ENCODE peak calls at places on chromosomes 16 and 17, in ten cellular contexts. T, J, Q, S, E, A, M, N, H and D are unnamed samples.

GRCh38 chr16:57446530-57447141 is 549 bp downstream of the CIAPIN1 start:
- DNase-seq in S (no peak), J (peak; percentile 67), M (no peak), T (peak; percentile 4), N (no peak), Q (no peak), E (no peak), A (peak; percentile 7), H (no peak), D (peak; percentile 81)

GRCh38 chr17:68431661-68432071 is 25.6 kb downstream of the WIPI1 start:
- DNase-seq in J (peak; percentile 55), N (no peak), E (no peak), M (peak; percentile 51), A (peak; percentile 64), Q (peak; percentile 44), H (peak; percentile 65), T (peak; percentile 23), S (no peak), D (no peak)

GRCh38 chr17:17439971-17440843 is 36.6 kb upstream of the MED9 start:
- DNase-seq in E (peak; percentile 63), A (peak; percentile 65), J (peak; percentile 47), N (no peak), Q (peak; percentile 60), S (peak; percentile 67), M (peak; percentile 88), T (peak; percentile 42), H (peak; percentile 62), D (no peak)

GRCh38 chr17:34386925-34387550 is 24.0 kb upstream of the CCL1 start:
- DNase-seq in M (peak; percentile 47), S (no peak), T (peak; percentile 46), J (peak; percentile 12), N (no peak), H (no peak), Q (no peak), E (no peak), A (no peak), D (no peak)

GRCh38 chr16:26648851-26649250 is 417.9 kb upstream of the C16orf82 start:
- DNase-seq in J (no peak), Q (no peak), H (no peak), M (no peak), A (no peak), S (no peak), N (no peak), E (no peak), T (no peak), D (no peak)

GRCh38 chr17:82097187-82097918 is 683 bp downstream of the FASN start:
- DNase-seq in M (peak; percentile 87), A (peak; percentile 24), N (no peak), T (peak; percentile 64), H (peak; percentile 74), Q (peak; percentile 77), J (peak; percentile 82), S (no peak), E (no peak), D (peak; percentile 69)

GRCh38 chr17:37797206-37797605 is 52.3 kb upstream of the HNF1B start:
- DNase-seq in S (no peak), T (peak; percentile 62), N (no peak), H (no peak), A (no peak), J (peak; percentile 30), E (no peak), Q (no peak), M (no peak), D (no peak)

GRCh38 chr17:11372692-11373091 is 131.7 kb downstream of the SHISA6 start:
- DNase-seq in E (no peak), H (no peak), Q (no peak), M (no peak), J (no peak), A (no peak), T (no peak), N (no peak), S (no peak), D (no peak)

GRCh38 chr17:43779145-43780125 is 658 bp upstream of the DUSP3 start:
- DNase-seq in T (peak; percentile 25), N (no peak), Q (peak; percentile 72), J (no peak), S (no peak), E (no peak), A (no peak), H (peak; percentile 56), M (peak; percentile 77), D (no peak)
- H3K27ac ChIP-seq in T (peak overlapping the region; percentile 66), N (peak overlapping the region; percentile 78), Q (peak overlapping the region; percentile 99), J (peak overlapping the region; percentile 92), S (peak overlapping the region; percentile 100), E (peak overlapping the region; percentile 100), A (peak overlapping the region; percentile 31), H (no peak overlapping the region), M (peak overlapping the region; percentile 95), D (peak overlapping the region; percentile 55)

GRCh38 chr17:63445571-63446217 is 412 bp downstream of the CYB561 start:
- DNase-seq in H (peak; percentile 83), Q (peak; percentile 74), N (no peak), A (peak; percentile 73), E (no peak), M (no peak), S (no peak), J (peak; percentile 84), T (no peak), D (peak; percentile 63)

GRCh38 chr17:63442549-63443035 is 3.5 kb downstream of the CYB561 start:
- DNase-seq in M (no peak), E (no peak), J (no peak), A (no peak), H (peak; percentile 67), Q (peak; percentile 48), S (no peak), N (no peak), T (no peak), D (no peak)

GRCh38 chr17:63443053-63443452 is 3.1 kb downstream of the CYB561 start:
- DNase-seq in S (no peak), T (no peak), J (no peak), E (no peak), M (no peak), A (no peak), Q (no peak), H (no peak), N (no peak), D (peak; percentile 29)

GRCh38 chr17:63445065-63445464 is 1.0 kb downstream of the CYB561 start:
- DNase-seq in E (no peak), S (no peak), Q (no peak), M (no peak), H (no peak), J (peak; percentile 27), T (no peak), A (no peak), N (no peak), D (no peak)

DNA sequence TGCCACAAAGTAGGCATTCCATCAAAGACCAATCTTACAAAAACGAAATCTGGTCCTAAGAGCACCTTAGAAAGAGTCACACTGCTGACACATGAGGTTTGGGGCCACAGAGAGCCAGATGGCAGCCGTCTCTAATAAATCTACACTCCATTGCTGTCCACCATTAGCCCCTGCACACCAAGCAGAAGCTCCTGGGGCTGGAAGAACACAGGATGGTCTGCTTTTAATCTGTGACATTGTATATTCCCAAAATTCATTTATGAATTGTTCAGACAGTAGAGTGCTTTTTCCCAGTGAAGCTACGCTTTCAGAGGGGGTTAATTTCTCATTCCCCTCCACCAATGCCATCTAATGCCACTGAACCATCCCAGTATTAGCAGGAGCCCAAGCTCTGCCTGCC is 1.6 kb downstream of the CYB561 start:
- DNase-seq in Q (no peak), J (no peak), H (no peak), N (no peak), E (no peak), T (no peak), A (no peak), M (no peak), S (no peak), D (peak; percentile 4)
- H3K27ac ChIP-seq in Q (no peak overlapping the region), J (no peak overlapping the region), H (no peak overlapping the region), N (no peak overlapping the region), E (no peak overlapping the region), T (no peak overlapping the region), A (peak overlapping the region; percentile 94), M (no peak overlapping the region), S (no peak overlapping the region), D (no peak overlapping the region)

GRCh38 chr17:78977992-78978973 is 1.4 kb downstream of the LGALS3BP start:
- DNase-seq in A (no peak), Q (peak; percentile 28), H (no peak), N (no peak), S (no peak), M (no peak), T (no peak), J (no peak), E (peak; percentile 63), D (no peak)

GRCh38 chr17:78980624-78980972 is 875 bp upstream of the LGALS3BP start:
- DNase-seq in S (no peak), J (no peak), M (no peak), H (no peak), Q (no peak), E (no peak), A (no peak), T (no peak), N (no peak), D (no peak)

GRCh38 chr17:78981010-78981888 is 1.5 kb upstream of the LGALS3BP start:
- DNase-seq in E (no peak), H (peak; percentile 42), M (no peak), T (no peak), Q (no peak), S (no peak), J (no peak), A (no peak), N (no peak), D (no peak)

GRCh38 chr17:78977681-78977943 is 2.1 kb downstream of the LGALS3BP start:
- DNase-seq in M (no peak), E (no peak), T (no peak), A (no peak), Q (no peak), N (no peak), S (no peak), J (no peak), H (no peak), D (no peak)

DNA sequence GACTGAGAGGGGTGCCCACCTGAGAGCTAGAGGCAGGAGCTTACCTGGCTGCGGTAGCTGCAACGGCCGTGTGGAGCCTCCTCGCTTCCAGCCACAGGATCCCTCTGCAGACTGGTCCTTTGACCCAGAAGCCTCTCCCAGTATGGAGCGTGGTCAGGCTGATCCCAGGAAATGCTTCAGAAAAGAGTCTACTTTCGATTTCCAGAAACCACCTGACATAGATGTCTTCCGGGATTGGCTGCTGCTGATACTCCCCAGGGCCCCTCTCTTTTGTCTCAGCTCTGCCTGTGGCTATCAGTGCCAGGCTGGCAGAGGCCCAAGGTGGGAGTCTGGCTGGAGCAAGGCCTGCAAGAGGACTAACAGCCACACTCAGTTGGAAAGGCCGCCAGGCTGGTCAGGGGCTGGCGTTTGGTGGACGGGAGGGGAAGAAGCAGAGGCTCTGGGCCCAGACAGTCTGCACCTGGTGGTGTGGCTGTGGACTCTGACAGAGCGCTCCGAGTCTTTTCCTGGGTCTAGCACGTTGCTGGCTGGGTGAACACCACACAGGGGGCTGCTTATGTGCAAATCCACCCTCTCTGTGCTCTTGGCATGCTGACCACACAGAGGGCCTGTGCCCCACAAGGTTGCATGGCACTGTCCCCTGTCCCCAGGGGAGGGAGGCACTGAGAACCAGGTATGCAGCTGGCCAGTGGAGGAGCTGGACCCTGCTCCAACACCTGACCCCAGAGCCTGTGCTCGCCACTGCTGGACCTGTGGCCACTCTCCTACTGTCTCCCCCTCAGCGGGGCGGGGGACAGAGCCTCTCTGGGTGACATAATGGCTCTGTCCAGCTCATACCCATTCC is at the start of gene LGALS3BP:
- DNase-seq in J (peak; percentile 39), H (peak; percentile 66), S (no peak), N (peak; percentile 61), T (peak; percentile 78), M (no peak), E (peak; percentile 83), Q (peak; percentile 78), A (peak; percentile 24), D (peak; percentile 81)
- H3K27ac ChIP-seq in J (no peak within 1 kb of the TSS), H (no peak within 1 kb of the TSS), S (peak within 1 kb of the TSS; percentile 78), N (peak within 1 kb of the TSS; percentile 80), T (peak within 1 kb of the TSS; percentile 70), M (peak within 1 kb of the TSS; percentile 60), E (peak within 1 kb of the TSS; percentile 85), Q (peak within 1 kb of the TSS; percentile 85), A (peak within 1 kb of the TSS; percentile 16), D (no peak within 1 kb of the TSS)

DNA sequence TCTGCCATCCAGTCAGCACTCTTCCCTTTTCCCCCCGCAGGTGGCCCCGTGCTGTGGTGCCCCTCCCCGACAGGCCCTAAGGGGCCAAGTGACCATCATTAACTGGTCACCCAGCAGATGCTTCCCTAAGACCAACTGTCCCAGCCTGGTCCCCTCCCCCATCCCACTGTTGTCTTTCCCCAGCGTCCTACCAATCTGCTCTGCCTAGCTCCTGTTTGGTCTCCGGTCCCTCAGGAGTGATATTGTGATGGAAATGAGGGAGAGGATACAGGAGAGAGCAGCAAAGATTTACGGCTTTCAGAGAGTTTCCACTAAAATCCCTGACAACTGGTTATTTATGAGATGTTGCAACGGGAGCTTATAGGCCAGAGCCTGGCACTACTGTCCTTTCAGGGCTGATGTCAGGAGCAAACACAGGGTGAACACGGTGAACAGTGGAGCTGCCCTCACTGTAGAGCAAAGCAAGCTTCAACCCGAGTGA is 1.4 kb upstream of the TTLL6 start:
- DNase-seq in H (peak; percentile 71), A (no peak), J (no peak), T (no peak), Q (no peak), M (no peak), N (no peak), E (no peak), S (no peak), D (no peak)
- H3K27ac ChIP-seq in H (no peak overlapping the region), A (no peak overlapping the region), J (no peak overlapping the region), T (no peak overlapping the region), Q (no peak overlapping the region), M (no peak overlapping the region), N (no peak overlapping the region), E (no peak overlapping the region), S (no peak overlapping the region), D (no peak overlapping the region)